ENCODE peak calls at places on chromosomes 12 and 14, in four cellular contexts. P is K562, G is SK-N-SH, Z is small intestine. D is an unnamed sample.

GRCh38 chr14:68628605-68629310 is 164.1 kb downstream of the ZFP36L1 start:
- DNase-seq in P (no peak), G (no peak), Z (peak; percentile 67), D (no peak)

GRCh38 chr12:103493199-103493598 is 2.6 kb downstream of the C12orf42 start:
- DNase-seq in P (no peak), G (no peak), Z (no peak), D (no peak)

GRCh38 chr12:115451151-115451784 is 767.3 kb upstream of the TBX3 start:
- DNase-seq in P (no peak), G (peak; percentile 16), Z (peak; percentile 50), D (no peak)

GRCh38 chr12:131208425-131208824 is 254.7 kb downstream of the ADGRD1 start:
- DNase-seq in P (no peak), G (no peak), Z (no peak), D (no peak)

GRCh38 chr14:54123836-54124235 is 167.2 kb upstream of the BMP4 start:
- DNase-seq in P (no peak), G (no peak), Z (no peak), D (no peak)

GRCh38 chr12:120413901-120414695 is 23.8 kb upstream of the COX6A1 start:
- DNase-seq in P (no peak), G (no peak), Z (peak; percentile 60), D (no peak)

GRCh38 chr12:109999649-109999971 is 380 bp downstream of the ANKRD13A start:
- DNase-seq in P (no peak), G (no peak), Z (no peak), D (no peak)

GRCh38 chr12:66063976-66064375 is 66.6 kb downstream of the LLPH start:
- DNase-seq in P (no peak), G (no peak), Z (no peak), D (no peak)

GRCh38 chr12:132259872-132260695 is 69.3 kb downstream of the GALNT9 start:
- DNase-seq in P (no peak), G (no peak), Z (no peak), D (no peak)

GRCh38 chr12:71846322-71846940 is 6.9 kb downstream of the TBC1D15 start:
- DNase-seq in P (peak; percentile 32), G (peak; percentile 15), Z (peak; percentile 65), D (no peak)

GRCh38 chr12:117853600-117853999 is 115.2 kb downstream of the KSR2 start:
- DNase-seq in P (no peak), G (no peak), Z (peak; percentile 16), D (no peak)

GRCh38 chr12:117685115-117685926 is 283.5 kb downstream of the KSR2 start:
- DNase-seq in P (peak; percentile 39), G (peak; percentile 84), Z (peak; percentile 35), D (peak; percentile 79)

GRCh38 chr12:27270148-27270547 is 26.1 kb downstream of the STK38L start:
- DNase-seq in P (no peak), G (no peak), Z (no peak), D (no peak)

GRCh38 chr12:27273114-27273513 is 29.0 kb downstream of the STK38L start:
- DNase-seq in P (no peak), G (no peak), Z (no peak), D (no peak)

GRCh38 chr12:27274706-27275105 is 30.6 kb downstream of the STK38L start:
- DNase-seq in P (no peak), G (no peak), Z (no peak), D (no peak)

GRCh38 chr12:27276275-27276674 is 32.2 kb downstream of the STK38L start:
- DNase-seq in P (no peak), G (no peak), Z (no peak), D (peak; percentile 27)

DNA sequence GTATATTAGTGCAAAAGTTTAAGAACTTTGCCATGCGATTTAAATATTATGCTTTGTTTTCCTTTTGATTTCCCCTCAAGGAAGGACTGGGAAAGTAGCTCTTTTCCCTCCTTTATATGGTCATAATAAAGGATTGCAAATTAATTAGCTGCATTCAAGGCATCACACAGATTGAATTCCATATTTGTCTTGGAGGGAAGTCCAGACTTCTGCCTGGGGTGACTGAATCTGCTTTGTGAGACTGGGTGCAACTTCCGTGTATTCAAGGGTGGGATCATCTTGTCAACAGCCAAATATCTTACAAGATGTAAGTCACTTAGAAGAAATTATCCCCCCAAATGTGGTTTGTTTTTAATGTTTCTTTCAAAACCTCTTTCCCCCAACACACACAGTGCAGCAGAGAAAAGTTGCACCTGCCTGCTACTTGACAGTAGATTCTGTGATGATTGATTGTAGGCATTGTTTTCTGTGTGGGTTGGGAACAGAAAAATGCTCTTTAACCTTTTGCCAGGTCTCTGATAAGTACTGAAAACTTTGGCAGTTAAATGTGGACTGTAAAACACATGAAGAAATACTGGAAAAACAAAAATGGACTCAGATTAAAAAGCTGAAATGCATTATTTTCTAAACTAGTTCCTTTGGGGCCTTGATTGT is 28.4 kb downstream of the STK38L start:
- DNase-seq in P (no peak), G (no peak), Z (peak; percentile 83), D (no peak)
- H3K27ac ChIP-seq in P (no peak overlapping the region), G (no peak overlapping the region), Z (no peak overlapping the region), D (no peak overlapping the region)

GRCh38 chr12:53746592-53747491 is 4.9 kb downstream of the CISTR start:
- DNase-seq in P (peak; percentile 91), G (peak; percentile 92), Z (peak; percentile 83), D (no peak)

GRCh38 chr12:53743277-53744129 is 8.3 kb downstream of the CISTR start:
- DNase-seq in P (peak; percentile 77), G (peak; percentile 89), Z (peak; percentile 67), D (no peak)

GRCh38 chr12:53748072-53748840 is 3.5 kb downstream of the CISTR start:
- DNase-seq in P (no peak), G (no peak), Z (no peak), D (no peak)

GRCh38 chr12:53744130-53744441 is 7.7 kb downstream of the CISTR start:
- DNase-seq in P (no peak), G (no peak), Z (no peak), D (no peak)

GRCh38 chr12:53744730-53745129 is 7.0 kb downstream of the CISTR start:
- DNase-seq in P (no peak), G (no peak), Z (no peak), D (no peak)
- H3K27me3 ChIP-seq in P (peaks cover 33% of the 10 kb centered on the region), G (peaks cover 76% of the 10 kb centered on the region), Z (peaks cover 29% of the 10 kb centered on the region), D (peaks cover 39% of the 10 kb centered on the region)

DNA sequence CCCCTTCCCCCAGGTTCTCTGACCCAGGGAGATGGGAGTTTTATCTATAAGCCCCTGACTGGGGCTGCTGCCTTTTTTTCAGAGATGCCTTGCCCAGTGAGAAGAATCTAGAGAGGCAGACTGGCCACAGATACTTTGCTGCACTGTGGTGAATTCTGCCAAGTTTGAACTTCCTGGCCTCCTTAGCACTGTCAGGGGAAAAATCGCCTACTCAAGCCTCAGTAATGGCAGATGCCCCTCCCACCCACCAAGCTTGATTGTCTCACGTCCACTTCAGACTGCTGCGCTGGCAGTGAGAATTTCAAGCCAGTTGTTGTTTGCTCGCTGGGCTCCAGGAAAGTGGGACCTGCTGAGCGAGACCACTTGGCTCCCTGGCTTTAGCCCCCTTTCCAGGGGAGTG is 31.7 kb downstream of the KLRK1 start:
- DNase-seq in P (no peak), G (no peak), Z (no peak), D (no peak)
- H3K4me3 ChIP-seq in P (no peak overlapping the region), G (no peak overlapping the region), Z (no peak overlapping the region), D (no peak overlapping the region)

GRCh38 chr12:11882301-11883019 is 188.3 kb upstream of the BCL2L14 start:
- DNase-seq in P (no peak), G (no peak), Z (peak; percentile 90), D (no peak)

GRCh38 chr12:11888029-11888428 is 182.7 kb upstream of the BCL2L14 start:
- DNase-seq in P (no peak), G (no peak), Z (no peak), D (no peak)

GRCh38 chr12:11886339-11886738 is 184.4 kb upstream of the BCL2L14 start:
- DNase-seq in P (no peak), G (no peak), Z (no peak), D (no peak)

GRCh38 chr12:11884661-11885060 is 186.1 kb upstream of the BCL2L14 start:
- DNase-seq in P (no peak), G (no peak), Z (peak; percentile 20), D (no peak)

GRCh38 chr12:11885261-11886038 is 185.3 kb upstream of the BCL2L14 start:
- DNase-seq in P (no peak), G (no peak), Z (peak; percentile 83), D (no peak)
- H3K27ac ChIP-seq in P (no peak overlapping the region), G (no peak overlapping the region), Z (peak overlapping the region; percentile 45), D (no peak overlapping the region)

DNA sequence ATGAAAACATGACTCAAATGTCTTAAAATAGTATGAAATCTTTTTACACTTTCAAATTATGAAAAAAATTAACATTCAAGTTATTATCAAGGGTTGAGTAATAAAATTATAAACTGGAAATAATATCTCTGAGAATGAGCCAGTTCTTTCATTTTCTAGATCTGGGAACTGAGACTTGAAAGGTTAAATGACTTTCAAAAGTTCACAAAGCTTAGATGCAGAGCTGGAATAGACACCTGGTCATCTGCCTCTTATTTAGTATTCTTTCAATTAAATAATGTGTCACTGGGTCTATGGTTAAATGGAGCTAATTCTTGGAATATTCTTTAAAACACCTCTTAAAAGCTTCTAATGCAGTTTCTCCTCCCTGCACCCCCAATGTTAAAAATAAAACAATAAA is 86.6 kb downstream of the CDK17 start:
- DNase-seq in P (no peak), G (no peak), Z (no peak), D (no peak)
- H3K27me3 ChIP-seq in P (no peaks in the 10 kb centered on the region), G (no peaks in the 10 kb centered on the region), Z (no peaks in the 10 kb centered on the region), D (no peaks in the 10 kb centered on the region)

GRCh38 chr14:59333235-59333634 is 131.9 kb downstream of the GPR135 start:
- DNase-seq in P (no peak), G (no peak), Z (no peak), D (no peak)
- H3K4me3 ChIP-seq in P (no peak overlapping the region), G (no peak overlapping the region), Z (no peak overlapping the region), D (no peak overlapping the region)

GRCh38 chr12:63917864-63918742 is 73.6 kb downstream of the SRGAP1 start:
- DNase-seq in P (no peak), G (no peak), Z (peak; percentile 85), D (no peak)
- H3K27ac ChIP-seq in P (no peak overlapping the region), G (no peak overlapping the region), Z (peak overlapping the region; percentile 20), D (no peak overlapping the region)

GRCh38 chr12:107853479-107853878 is 79.0 kb downstream of the ASCL4 start:
- DNase-seq in P (no peak), G (no peak), Z (no peak), D (no peak)
- H3K27me3 ChIP-seq in P (peaks cover 14% of the 10 kb centered on the region), G (no peaks in the 10 kb centered on the region), Z (peaks cover 2% of the 10 kb centered on the region), D (no peaks in the 10 kb centered on the region)

GRCh38 chr12:95088339-95088738 is 14.9 kb upstream of the NR2C1 start:
- DNase-seq in P (no peak), G (no peak), Z (no peak), D (no peak)

GRCh38 chr12:95083471-95083870 is 10.1 kb upstream of the NR2C1 start:
- DNase-seq in P (no peak), G (no peak), Z (no peak), D (no peak)

GRCh38 chr12:95085612-95086011 is 12.2 kb upstream of the NR2C1 start:
- DNase-seq in P (no peak), G (no peak), Z (no peak), D (no peak)

GRCh38 chr12:95083938-95084337 is 10.5 kb upstream of the NR2C1 start:
- DNase-seq in P (no peak), G (no peak), Z (peak; percentile 50), D (no peak)
- H3K4me3 ChIP-seq in P (no peak overlapping the region), G (no peak overlapping the region), Z (no peak overlapping the region), D (no peak overlapping the region)

GRCh38 chr12:1692221-1692620 is 1.4 kb downstream of the ADIPOR2 start:
- DNase-seq in P (no peak), G (no peak), Z (peak; percentile 33), D (no peak)
- H3K27ac ChIP-seq in P (peak overlapping the region; percentile 92), G (no peak overlapping the region), Z (no peak overlapping the region), D (no peak overlapping the region)

D was measured in iPS DF 6.9.